ENCODE peak calls at places on chromosomes 4 and X, in four cellular contexts. X is mesenchymal stem cell, C is trophoblast cell, D is H1. A is an unnamed sample.

GRCh38 chr4:7708238-7708637 is 231.4 kb downstream of the AFAP1 start:
- DNase-seq in C (no peak), D (no peak), X (no peak), A (no peak)

GRCh38 chr4:74365761-74366160 is 816 bp downstream of the EREG start:
- DNase-seq in C (no peak), D (no peak), X (peak), A (peak)

GRCh38 chr4:40940317-40940720 is 190.6 kb downstream of the NSUN7 start:
- DNase-seq in D (no peak), X (no peak), C (no peak), A (no peak)

GRCh38 chr4:173698557-173699262 is 168.7 kb upstream of the HAND2 start:
- DNase-seq in X (no peak), C (no peak), D (no peak), A (no peak)

GRCh38 chr4:88275516-88275915 is 8.8 kb downstream of the PPM1K start:
- DNase-seq in D (no peak), X (no peak), C (no peak), A (no peak)

GRCh38 chr4:137819964-137820383 is 287.7 kb upstream of the PCDH18 start:
- DNase-seq in D (peak), X (peak), C (peak), A (peak)

GRCh38 chrX:45806410-45807121 is 605.9 kb upstream of the DIPK2B start:
- DNase-seq in C (no peak), X (peak), D (no peak), A (no peak)

GRCh38 chr4:114281561-114281960 is 302.1 kb upstream of the ARSJ start:
- DNase-seq in D (no peak), X (peak), C (peak), A (no peak)

GRCh38 chr4:164442167-164442566 is 311.8 kb upstream of the SMIM31 start:
- DNase-seq in C (no peak), D (no peak), X (peak), A (no peak)

GRCh38 chr4:82899339-82899738 is 1.2 kb upstream of the THAP9 start:
- DNase-seq in D (no peak), C (no peak), X (peak), A (no peak)

GRCh38 chr4:61500883-61501282 is 300.8 kb downstream of the ADGRL3 start:
- DNase-seq in X (no peak), C (no peak), D (no peak), A (no peak)

GRCh38 chrX:152958047-152958446 is 35.9 kb downstream of the PNMA5 start:
- DNase-seq in X (no peak), D (no peak), C (peak), A (no peak)

GRCh38 chr4:139279723-139280620 is at the start of gene MGARP:
- DNase-seq in X (peak), C (no peak), D (peak), A (peak)

GRCh38 chrX:93673869-93674271 is at the start of gene FAM133A:
- DNase-seq in C (no peak), X (peak), D (no peak), A (no peak)

GRCh38 chr4:152965614-152966013 is 29.5 kb downstream of the FHDC1 start:
- DNase-seq in D (no peak), X (no peak), C (no peak), A (no peak)

GRCh38 chr4:169619518-169619957 is 840 bp upstream of the CLCN3 start:
- DNase-seq in X (peak), C (peak), D (no peak), A (peak)

GRCh38 chr4:40956726-40957255 is 207.0 kb downstream of the NSUN7 start:
- DNase-seq in X (no peak), C (no peak), D (no peak), A (no peak)

GRCh38 chr4:58776627-58777026 is 1666.4 kb upstream of the IGFBP7 start:
- DNase-seq in C (no peak), X (peak), D (no peak), A (no peak)

GRCh38 chrX:70970482-70970999 is 39.6 kb upstream of the SLC7A3 start:
- DNase-seq in C (no peak), D (no peak), X (peak), A (no peak)

GRCh38 chr4:102217775-102218174 is 127.5 kb downstream of the SLC39A8 start:
- DNase-seq in C (no peak), D (no peak), X (no peak), A (no peak)

GRCh38 chr4:15848191-15848842 is 70.2 kb downstream of the CD38 start:
- DNase-seq in D (no peak), X (no peak), C (no peak), A (no peak)

GRCh38 chrX:131874300-131874699 is 148.8 kb upstream of the STK26 start:
- DNase-seq in D (no peak), C (no peak), X (no peak), A (no peak)

DNA sequence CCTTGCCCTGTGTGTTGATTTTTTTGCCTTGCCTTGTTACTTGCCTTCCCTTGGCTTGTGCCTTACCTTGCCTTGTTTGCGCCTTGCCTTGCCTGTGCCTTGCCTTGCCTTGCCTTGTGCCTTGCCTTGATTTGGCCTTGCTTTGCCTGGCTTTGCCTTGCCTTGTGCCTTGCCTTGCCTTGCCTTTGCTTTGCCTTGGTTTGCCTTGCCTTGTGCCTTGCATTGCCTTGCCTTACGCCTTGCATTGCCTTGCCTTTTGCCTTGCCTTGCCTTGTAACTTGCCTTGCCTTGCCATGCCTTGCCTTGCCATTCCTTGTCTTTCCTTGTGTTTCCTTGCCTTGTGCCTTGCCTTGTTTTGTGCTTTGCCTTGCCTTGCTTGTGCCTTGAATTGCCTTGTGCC is 94.6 kb downstream of the TAB3 start:
- DNase-seq in D (no peak), C (no peak), X (no peak), A (no peak)
- H3K4me3 ChIP-seq in D (no peak), C (no peak), X (no peak), A (no peak)

DNA sequence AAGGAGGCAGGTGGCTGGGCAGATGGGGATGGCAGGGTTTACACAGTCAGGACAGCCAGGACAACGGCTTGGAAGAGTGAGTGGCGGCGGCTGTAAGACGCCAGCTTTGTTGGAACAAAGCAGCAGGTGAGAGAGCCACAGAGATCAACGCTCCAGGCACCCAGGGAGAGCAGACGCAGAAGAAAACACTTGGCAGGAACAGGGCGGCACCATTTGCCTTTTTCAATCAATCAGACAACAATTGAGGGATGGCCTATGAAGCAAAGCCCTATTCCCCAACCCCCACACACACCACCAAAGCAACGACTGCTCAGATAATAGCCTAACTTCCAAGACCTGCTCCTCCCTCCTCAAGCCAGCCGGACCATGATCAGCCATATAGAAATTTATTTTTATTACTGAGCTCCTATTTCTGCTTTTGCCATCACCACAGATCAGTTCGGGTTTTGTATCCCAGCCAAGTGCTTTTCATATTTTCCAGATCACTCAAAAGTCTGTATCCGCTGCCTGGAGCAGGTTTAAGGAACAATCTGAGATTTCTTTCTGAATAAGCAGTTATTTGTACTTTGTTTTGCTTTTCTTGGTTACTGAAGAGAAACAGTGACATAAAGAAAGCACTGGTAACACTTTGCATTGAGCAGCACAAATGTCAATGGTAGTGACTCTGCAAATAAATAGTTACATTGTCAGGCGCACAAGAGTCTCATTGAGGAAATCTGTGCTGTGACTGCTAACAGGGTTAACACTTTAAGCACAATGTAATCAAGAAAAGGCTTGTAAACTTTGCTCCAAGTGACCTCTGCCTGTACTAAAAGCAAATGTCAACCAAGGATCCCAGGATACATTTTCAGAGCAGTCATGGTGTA is 81.8 kb upstream of the RBPJ start:
- DNase-seq in X (peak), C (no peak), D (no peak), A (peak)
- H4K8ac ChIP-seq in X (peak), C (no peak), D (peak), A (no peak)

GRCh38 chr4:76459291-76459723 is 24.3 kb downstream of the SHROOM3 start:
- DNase-seq in X (peak), D (peak), C (peak), A (peak)
- H2BK12ac ChIP-seq in X (peak), D (peak), C (peak), A (no peak)

GRCh38 chr4:5751918-5752802 is 41.2 kb downstream of the EVC start:
- DNase-seq in C (no peak), D (peak), X (peak), A (peak)
- H3K4me3 ChIP-seq in C (no peak), D (peak), X (no peak), A (no peak)

DNA sequence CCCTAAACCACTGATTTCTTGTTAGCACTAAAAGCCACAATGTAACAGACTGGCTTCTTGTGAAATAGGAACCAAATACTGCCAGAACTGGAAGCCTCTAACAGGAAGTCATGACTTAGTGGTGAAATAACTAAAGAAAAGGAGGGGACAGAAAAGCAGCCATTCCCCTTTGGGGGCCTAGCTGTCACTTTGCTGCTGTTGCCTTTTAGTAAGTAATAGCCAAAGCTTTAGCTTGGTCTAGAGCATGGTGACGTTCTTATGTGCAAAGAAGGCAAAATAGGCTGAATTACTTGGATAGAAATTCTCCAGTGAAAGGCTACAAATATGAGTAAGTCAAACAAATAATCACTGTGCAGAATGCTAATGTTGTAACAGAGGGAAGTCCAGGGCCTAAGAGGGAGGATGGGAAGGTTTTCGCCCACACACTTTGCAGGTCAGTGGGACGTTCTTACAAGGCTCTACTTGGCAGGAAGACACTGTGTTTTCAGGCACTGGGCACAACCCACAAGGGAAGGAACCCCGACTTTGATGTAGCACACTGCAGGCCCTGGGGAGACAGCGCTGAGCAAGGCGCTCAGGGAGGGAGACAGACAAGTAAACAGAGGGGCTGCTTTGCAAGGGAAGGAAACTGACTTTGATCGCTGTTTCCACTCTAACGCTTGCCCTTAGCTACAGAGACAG is 16.6 kb downstream of the GAB3 start:
- DNase-seq in C (peak), X (peak), D (no peak), A (no peak)
- H4K8ac ChIP-seq in C (no peak), X (peak), D (no peak), A (peak)

GRCh38 chr4:105291920-105292319 is 145.2 kb downstream of the TET2 start:
- DNase-seq in C (no peak), X (peak), D (no peak), A (no peak)
- H2BK12ac ChIP-seq in C (no peak), X (no peak), D (no peak), A (no peak)

GRCh38 chr4:156950950-156951349 is 20.6 kb downstream of the PDGFC start:
- DNase-seq in C (no peak), D (no peak), X (no peak), A (no peak)

GRCh38 chr4:156950090-156950489 is 21.5 kb downstream of the PDGFC start:
- DNase-seq in C (no peak), X (no peak), D (no peak), A (no peak)

GRCh38 chr4:156954598-156954997 is 17.0 kb downstream of the PDGFC start:
- DNase-seq in X (no peak), D (no peak), C (no peak), A (no peak)

GRCh38 chr4:156953951-156954350 is 17.6 kb downstream of the PDGFC start:
- DNase-seq in C (no peak), D (no peak), X (no peak), A (no peak)

GRCh38 chr4:156952078-156952759 is 19.4 kb downstream of the PDGFC start:
- DNase-seq in C (no peak), X (no peak), D (no peak), A (no peak)
- H3K4me3 ChIP-seq in C (no peak), X (peak), D (no peak), A (no peak)

DNA sequence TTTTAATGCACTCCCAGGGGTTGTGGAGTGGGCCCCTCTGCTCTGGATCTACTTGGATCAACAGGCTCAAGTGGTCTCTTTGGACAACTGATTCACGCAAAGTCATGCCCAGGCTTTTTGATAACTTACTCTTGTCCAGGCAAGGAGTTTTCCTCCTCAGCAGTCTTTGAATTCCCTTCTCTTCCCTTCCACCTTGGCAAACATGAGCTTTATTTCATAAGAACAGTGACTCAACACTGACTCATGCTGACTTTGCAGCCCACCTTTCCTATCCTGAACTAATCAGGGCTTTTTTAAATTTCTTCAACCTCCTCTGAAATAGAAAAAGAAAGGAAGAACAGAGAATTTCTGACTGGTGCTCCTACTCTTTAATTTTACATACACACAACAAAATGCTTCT is 132.1 kb upstream of the LDB2 start:
- DNase-seq in X (peak), C (no peak), D (no peak), A (no peak)
- H4K8ac ChIP-seq in X (no peak), C (no peak), D (no peak), A (no peak)

A was measured in neuronal stem cell.